ENCODE peak calls at places on chromosomes 12 and 14, in five cellular contexts. P, T, G, A and K are unnamed samples.

GRCh38 chr12:124498178-124498869 is 69.1 kb downstream of the NCOR2 start:
- DNase-seq in G (no peak), P (no peak), T (no peak), A (no peak), K (no peak)

GRCh38 chr14:64878775-64879634 is 702 bp downstream of the SPTB start:
- DNase-seq in G (no peak), P (no peak), A (peak; percentile 18), T (peak; percentile 73), K (no peak)

GRCh38 chr12:95648990-95649791 is 97.9 kb upstream of the USP44 start:
- DNase-seq in A (no peak), P (no peak), G (no peak), T (no peak), K (peak; percentile 64)

GRCh38 chr14:100552524-100553125 is 34.6 kb downstream of the BEGAIN start:
- DNase-seq in A (no peak), P (no peak), G (no peak), T (no peak), K (no peak)

GRCh38 chr14:29458547-29458946 is 469.1 kb downstream of the PRKD1 start:
- DNase-seq in P (no peak), A (no peak), G (no peak), T (no peak), K (no peak)

GRCh38 chr12:116551952-116552749 is 7.0 kb upstream of the MAP1LC3B2 start:
- DNase-seq in G (no peak), P (no peak), T (no peak), A (no peak), K (peak; percentile 40)

GRCh38 chr12:50241178-50241577 is 42.1 kb downstream of the LIMA1 start:
- DNase-seq in A (no peak), G (peak; percentile 88), T (no peak), P (no peak), K (no peak)

GRCh38 chr12:108620236-108620879 is 13.3 kb downstream of the SELPLG start:
- DNase-seq in T (no peak), P (no peak), A (no peak), G (peak; percentile 71), K (no peak)

GRCh38 chr12:50765325-50765911 is 1.5 kb downstream of the ATF1 start:
- DNase-seq in T (no peak), G (peak; percentile 50), A (peak; percentile 38), P (no peak), K (no peak)

GRCh38 chr12:4538207-4539160 is at the start of gene RAD51AP1:
- DNase-seq in G (peak; percentile 93), P (peak; percentile 92), A (peak; percentile 94), T (peak; percentile 93), K (peak; percentile 96)

GRCh38 chr12:131831635-131832041 is 3.4 kb downstream of the MMP17 start:
- DNase-seq in A (peak; percentile 45), T (no peak), P (no peak), G (no peak), K (no peak)

GRCh38 chr12:129571901-129572494 is 331.8 kb downstream of the TMEM132D start:
- DNase-seq in T (no peak), G (no peak), P (no peak), A (no peak), K (no peak)

GRCh38 chr12:124646385-124647230 is 79.2 kb upstream of the NCOR2 start:
- DNase-seq in A (no peak), P (peak; percentile 5), T (peak; percentile 56), G (no peak), K (no peak)

GRCh38 chr12:8157484-8158198 is 826 bp downstream of the ZNF705A start:
- DNase-seq in A (no peak), G (no peak), T (no peak), P (no peak), K (no peak)

GRCh38 chr14:89289477-89289876 is 127.6 kb downstream of the FOXN3 start:
- DNase-seq in P (no peak), T (no peak), G (no peak), A (no peak), K (no peak)

GRCh38 chr12:54162741-54163140 is 26.0 kb downstream of the SMUG1 start:
- DNase-seq in P (no peak), G (no peak), A (no peak), T (no peak), K (no peak)

GRCh38 chr12:113852695-113853490 is 113.2 kb downstream of the RBM19 start:
- DNase-seq in P (no peak), T (no peak), G (no peak), A (no peak), K (no peak)

GRCh38 chr12:13181375-13182070 is 15.0 kb upstream of the EMP1 start:
- DNase-seq in P (no peak), G (no peak), A (no peak), T (peak; percentile 33), K (no peak)

GRCh38 chr12:110582286-110583136 is 607 bp downstream of the PPTC7 start:
- DNase-seq in G (no peak), T (peak; percentile 70), A (peak; percentile 77), P (no peak), K (no peak)

GRCh38 chr12:42958271-42958674 is 368.7 kb upstream of the PRICKLE1 start:
- DNase-seq in P (no peak), G (no peak), A (no peak), T (no peak), K (no peak)

GRCh38 chr12:27979145-27979544 is 6.6 kb upstream of the PTHLH start:
- DNase-seq in P (no peak), G (no peak), A (no peak), T (no peak), K (no peak)

DNA sequence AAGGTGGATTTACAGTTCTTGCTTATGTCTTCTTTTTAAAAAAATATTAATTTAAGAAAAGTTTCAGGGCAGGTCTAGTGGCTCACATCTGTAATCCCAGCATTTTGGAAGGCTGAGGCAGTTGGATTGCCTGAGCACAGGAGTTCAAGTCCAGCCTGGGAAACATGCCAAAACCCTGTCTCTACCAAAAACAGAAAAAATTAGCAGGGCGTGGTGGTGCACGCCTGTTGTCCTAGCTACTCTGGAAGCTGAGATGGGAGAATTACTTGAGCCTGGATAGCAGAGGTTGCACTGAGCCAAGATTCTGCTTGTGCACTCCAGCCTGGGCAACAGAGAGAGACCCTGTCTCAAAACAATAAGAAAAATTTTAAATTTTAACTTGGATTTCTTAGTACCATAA is 5.4 kb upstream of the TAS2R46 start:
- DNase-seq in G (no peak), A (no peak), T (no peak), P (no peak), K (no peak)
- TF ChIP-seq RAD21 in G (no peak), A (no peak), T (no peak), P (no peak), K (no peak)

GRCh38 chr14:36658091-36659009 is 3.3 kb upstream of the PAX9 start:
- DNase-seq in P (no peak), G (no peak), A (no peak), T (peak; percentile 68), K (no peak)

GRCh38 chr14:36659822-36660735 is 1.6 kb upstream of the PAX9 start:
- DNase-seq in P (no peak), A (no peak), T (peak; percentile 61), G (no peak), K (no peak)

GRCh38 chr14:36657409-36658090 is 4.1 kb upstream of the PAX9 start:
- DNase-seq in A (no peak), T (peak; percentile 78), G (no peak), P (no peak), K (no peak)

GRCh38 chr14:36660736-36661505 is 739 bp upstream of the PAX9 start:
- DNase-seq in P (no peak), A (no peak), G (no peak), T (peak; percentile 56), K (no peak)

DNA sequence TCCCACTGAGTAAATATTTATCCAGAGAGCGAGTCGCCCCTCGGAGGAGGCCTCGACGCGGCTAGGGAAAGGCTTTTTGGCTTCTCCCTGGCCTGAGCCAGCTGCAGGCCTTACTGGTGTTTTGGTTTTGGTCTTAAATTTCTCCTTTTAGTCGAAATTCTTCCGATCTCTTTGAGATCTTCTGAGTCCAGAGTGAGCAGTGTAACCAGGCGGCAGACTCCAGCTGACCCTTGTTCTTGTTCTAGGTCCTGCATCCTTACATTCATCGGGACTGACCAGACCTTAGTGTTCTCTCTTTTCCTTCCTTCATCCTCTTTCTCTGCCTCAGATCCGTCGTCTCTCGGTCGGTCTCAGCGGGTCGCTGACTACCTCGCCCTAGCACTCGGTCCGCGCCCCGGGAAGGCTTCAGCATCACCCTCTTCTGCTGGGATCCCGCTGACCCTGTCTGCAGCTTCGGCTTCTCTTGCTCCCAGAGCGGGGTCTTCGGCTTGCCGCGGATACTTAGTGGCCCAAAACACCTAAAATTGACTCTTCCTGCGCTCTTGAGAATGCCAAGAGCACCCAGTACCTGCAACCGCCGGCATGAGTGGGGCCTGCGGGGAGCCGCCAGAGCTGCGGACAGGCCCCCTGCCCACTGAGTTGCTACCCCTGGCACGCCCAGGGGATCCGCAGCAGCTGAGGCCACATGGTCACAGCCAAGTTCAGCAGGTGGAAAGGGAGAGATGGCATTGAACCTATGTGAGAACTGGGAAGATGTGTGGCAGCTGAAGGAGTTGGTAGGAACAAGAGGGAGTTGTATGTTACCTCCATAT is 2.4 kb upstream of the PAX9 start:
- DNase-seq in A (no peak), G (no peak), P (no peak), T (no peak), K (no peak)
- TF ChIP-seq SP1 in A (no peak), G (no peak), P (no peak), T (peak; percentile 25), K (no peak)

GRCh38 chr12:114943601-114944000 is 259.6 kb upstream of the TBX3 start:
- DNase-seq in T (no peak), G (no peak), A (no peak), P (no peak), K (no peak)

GRCh38 chr12:114936148-114937099 is 252.4 kb upstream of the TBX3 start:
- DNase-seq in T (no peak), P (no peak), G (no peak), A (no peak), K (no peak)

GRCh38 chr12:114935658-114936057 is 251.7 kb upstream of the TBX3 start:
- DNase-seq in T (no peak), G (no peak), A (no peak), P (no peak), K (no peak)

GRCh38 chr12:114933428-114934160 is 249.6 kb upstream of the TBX3 start:
- DNase-seq in P (no peak), A (no peak), G (peak; percentile 46), T (no peak), K (peak; percentile 73)

GRCh38 chr12:114938487-114939210 is 254.7 kb upstream of the TBX3 start:
- DNase-seq in G (no peak), A (no peak), T (no peak), P (no peak), K (no peak)
- TF ChIP-seq SIN3A in G (no peak), A (no peak), T (no peak), P (no peak), K (no peak)

DNA sequence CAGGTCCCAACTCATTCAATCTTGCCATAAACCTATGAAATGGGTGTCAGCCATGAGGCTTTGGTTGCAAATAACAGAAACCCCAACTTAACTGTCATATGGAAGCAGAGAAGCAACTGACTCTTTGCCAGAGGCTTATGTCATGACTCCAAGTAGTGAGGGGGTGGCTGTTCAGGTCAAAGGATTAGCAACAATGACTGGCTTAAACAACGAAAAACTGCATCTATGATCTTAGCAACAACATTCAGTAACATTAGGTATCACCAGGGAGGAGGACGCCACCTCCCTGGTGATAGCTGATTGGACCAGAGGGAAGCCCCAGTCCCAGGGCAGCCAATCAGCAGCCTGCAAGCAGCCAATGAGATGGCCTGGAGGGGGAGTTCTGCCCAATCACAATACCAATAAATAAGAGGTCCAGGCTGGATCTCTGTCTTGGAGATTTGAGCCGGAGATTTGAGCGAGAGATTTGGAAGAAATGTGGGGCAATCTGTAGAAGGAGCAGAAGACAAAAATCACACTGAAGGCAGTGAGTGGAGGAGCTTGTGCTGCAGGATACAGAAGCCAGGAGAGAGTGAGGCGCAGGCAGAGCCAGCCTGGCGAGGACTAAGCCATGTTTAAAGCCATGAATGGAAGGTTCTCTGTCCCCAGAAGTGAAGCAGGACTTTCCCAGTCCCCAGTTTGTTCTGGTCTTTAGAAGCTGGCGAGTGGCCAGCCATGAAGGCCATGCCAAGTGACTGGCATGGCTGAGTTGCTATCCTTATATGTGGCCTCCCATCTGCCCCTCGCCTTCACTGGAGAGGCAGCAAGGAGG is 93.3 kb downstream of the CALM1 start:
- DNase-seq in T (peak; percentile 23), G (no peak), P (no peak), A (peak; percentile 70), K (no peak)
- TF ChIP-seq RAD21 in T (no peak), G (no peak), P (no peak), A (no peak), K (no peak)